ENCODE peak calls at places on chromosome 13, in four cellular contexts. One of them, this sample, is unnamed.

GRCh38 chr13:89936256-89936655 is 1411.2 kb upstream of the MIR17HG start:
- DNase-seq in endothelial cell of umbilical vein: no peak
- DNase-seq in A549: no peak
- DNase-seq in WTC11: no peak
- DNase-seq in this sample: no peak

GRCh38 chr13:83178008-83178407 is 704.3 kb downstream of the SLITRK1 start:
- DNase-seq in endothelial cell of umbilical vein: no peak
- DNase-seq in WTC11: no peak
- DNase-seq in A549: no peak
- DNase-seq in this sample: no peak

GRCh38 chr13:62250501-62251175 is 835.0 kb upstream of the PCDH20 start:
- DNase-seq in A549: no peak
- DNase-seq in WTC11: no peak
- DNase-seq in endothelial cell of umbilical vein: no peak
- DNase-seq in this sample: no peak

GRCh38 chr13:48790199-48790598 is 136.5 kb downstream of the CYSLTR2 start:
- DNase-seq in endothelial cell of umbilical vein: no peak
- DNase-seq in WTC11: no peak
- DNase-seq in A549: no peak
- DNase-seq in this sample: no peak

GRCh38 chr13:57633141-57633949 is 1.8 kb downstream of the PCDH17 start:
- DNase-seq in A549: no peak
- DNase-seq in endothelial cell of umbilical vein: peak
- DNase-seq in WTC11: peak
- DNase-seq in this sample: no peak

GRCh38 chr13:99004931-99005330 is 27.1 kb upstream of the DOCK9 start:
- DNase-seq in A549: no peak
- DNase-seq in WTC11: no peak
- DNase-seq in endothelial cell of umbilical vein: peak
- DNase-seq in this sample: no peak

GRCh38 chr13:44906758-44907157 is 82.5 kb downstream of the NUFIP1 start:
- DNase-seq in WTC11: no peak
- DNase-seq in A549: no peak
- DNase-seq in endothelial cell of umbilical vein: no peak
- DNase-seq in this sample: no peak

GRCh38 chr13:56975647-56976046 is 165.1 kb upstream of the PRR20A start:
- DNase-seq in WTC11: no peak
- DNase-seq in endothelial cell of umbilical vein: no peak
- DNase-seq in A549: no peak
- DNase-seq in this sample: no peak

GRCh38 chr13:52447815-52448552 is 2.5 kb downstream of the VPS36 start:
- DNase-seq in endothelial cell of umbilical vein: no peak
- DNase-seq in A549: no peak
- DNase-seq in WTC11: no peak
- DNase-seq in this sample: peak

GRCh38 chr13:52447354-52447753 is 3.1 kb downstream of the VPS36 start:
- DNase-seq in A549: no peak
- DNase-seq in endothelial cell of umbilical vein: no peak
- DNase-seq in WTC11: no peak
- DNase-seq in this sample: no peak

GRCh38 chr13:52449323-52450011 is 967 bp downstream of the VPS36 start:
- DNase-seq in A549: no peak
- DNase-seq in endothelial cell of umbilical vein: peak
- DNase-seq in WTC11: no peak
- DNase-seq in this sample: no peak

GRCh38 chr13:52450012-52450792 is at the start of gene VPS36:
- DNase-seq in endothelial cell of umbilical vein: peak
- DNase-seq in WTC11: peak
- DNase-seq in A549: peak
- DNase-seq in this sample: peak

GRCh38 chr13:52446265-52446664 is 4.2 kb downstream of the VPS36 start:
- DNase-seq in A549: no peak
- DNase-seq in endothelial cell of umbilical vein: no peak
- DNase-seq in WTC11: no peak
- DNase-seq in this sample: no peak
- TF ChIP-seq JUN in A549: no peak
- TF ChIP-seq JUN in endothelial cell of umbilical vein: no peak
- TF ChIP-seq JUN in WTC11: no peak
- TF ChIP-seq JUN in this sample: no peak

DNA sequence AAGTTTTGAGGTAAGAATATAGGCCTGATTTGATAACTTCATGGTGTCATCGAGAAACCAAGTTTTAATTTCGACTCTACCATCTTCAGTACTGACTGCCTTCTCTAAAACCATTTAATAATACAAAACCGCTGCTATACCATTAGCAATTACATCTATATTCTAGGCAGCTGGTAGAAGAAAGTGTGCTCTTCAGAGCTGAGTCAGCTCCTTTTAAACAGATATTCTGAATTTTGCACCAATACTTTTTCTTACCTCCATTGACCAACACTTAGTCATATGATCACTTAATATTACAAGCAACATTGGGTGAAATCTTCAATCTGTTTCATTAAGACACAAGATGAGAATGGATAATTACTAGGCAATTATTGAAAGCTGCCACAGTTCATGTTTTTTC is 1667.8 kb downstream of the PCDH9 start:
- DNase-seq in endothelial cell of umbilical vein: no peak
- DNase-seq in WTC11: no peak
- DNase-seq in A549: no peak
- DNase-seq in this sample: no peak
- TF ChIP-seq JUN in endothelial cell of umbilical vein: no peak
- TF ChIP-seq JUN in WTC11: no peak
- TF ChIP-seq JUN in A549: no peak
- TF ChIP-seq JUN in this sample: no peak

GRCh38 chr13:30720470-30720869 is 14.9 kb upstream of the ALOX5AP start:
- DNase-seq in endothelial cell of umbilical vein: no peak
- DNase-seq in WTC11: no peak
- DNase-seq in A549: no peak
- DNase-seq in this sample: no peak
- TF ChIP-seq JUN in endothelial cell of umbilical vein: no peak
- TF ChIP-seq JUN in WTC11: no peak
- TF ChIP-seq JUN in A549: no peak
- TF ChIP-seq JUN in this sample: no peak

DNA sequence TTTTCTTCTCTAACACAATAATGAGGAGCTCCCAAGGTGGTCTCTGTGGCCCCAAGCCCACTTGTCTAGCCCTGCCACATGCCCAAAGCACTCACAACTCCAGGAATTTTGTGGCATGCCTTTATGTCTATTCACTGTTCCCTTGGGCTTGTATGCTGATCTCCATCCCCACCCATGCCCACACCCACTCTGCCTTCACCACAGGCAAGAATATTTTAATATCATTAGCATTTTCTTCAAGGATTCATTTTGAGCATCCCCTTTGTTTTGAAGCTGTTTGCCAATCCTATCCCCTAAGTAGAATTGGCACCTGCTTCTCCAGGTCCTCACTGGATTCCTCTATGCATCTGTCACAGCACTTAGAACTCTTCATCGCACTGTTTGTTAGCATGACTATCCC is 401.8 kb downstream of the COG6 start:
- DNase-seq in endothelial cell of umbilical vein: no peak
- DNase-seq in WTC11: no peak
- DNase-seq in A549: no peak
- DNase-seq in this sample: no peak
- TF ChIP-seq JUN in endothelial cell of umbilical vein: no peak
- TF ChIP-seq JUN in WTC11: no peak
- TF ChIP-seq JUN in A549: no peak
- TF ChIP-seq JUN in this sample: no peak

DNA sequence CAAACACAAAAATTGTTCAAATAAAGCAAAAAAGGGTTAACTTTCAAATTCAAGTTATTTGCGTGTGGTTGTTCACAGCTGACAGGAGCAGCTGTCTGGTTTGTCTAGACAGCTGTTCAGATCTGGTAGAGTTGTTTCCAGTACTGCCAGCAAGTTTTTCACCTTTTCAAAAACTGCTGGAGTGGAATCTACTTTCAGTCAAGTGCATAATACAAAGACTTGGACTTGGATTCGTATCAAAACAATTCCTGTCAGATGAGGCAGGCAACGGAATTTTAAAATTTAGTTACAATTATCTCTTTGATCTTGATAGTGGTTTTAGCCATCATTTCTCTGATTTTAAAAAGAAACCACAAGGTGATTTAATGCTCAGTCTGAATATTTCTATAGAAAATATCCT is 51.7 kb upstream of the EEF1AKMT1 start:
- DNase-seq in A549: no peak
- DNase-seq in WTC11: no peak
- DNase-seq in endothelial cell of umbilical vein: peak
- DNase-seq in this sample: no peak
- TF ChIP-seq JUN in A549: no peak
- TF ChIP-seq JUN in WTC11: no peak
- TF ChIP-seq JUN in endothelial cell of umbilical vein: no peak
- TF ChIP-seq JUN in this sample: no peak

DNA sequence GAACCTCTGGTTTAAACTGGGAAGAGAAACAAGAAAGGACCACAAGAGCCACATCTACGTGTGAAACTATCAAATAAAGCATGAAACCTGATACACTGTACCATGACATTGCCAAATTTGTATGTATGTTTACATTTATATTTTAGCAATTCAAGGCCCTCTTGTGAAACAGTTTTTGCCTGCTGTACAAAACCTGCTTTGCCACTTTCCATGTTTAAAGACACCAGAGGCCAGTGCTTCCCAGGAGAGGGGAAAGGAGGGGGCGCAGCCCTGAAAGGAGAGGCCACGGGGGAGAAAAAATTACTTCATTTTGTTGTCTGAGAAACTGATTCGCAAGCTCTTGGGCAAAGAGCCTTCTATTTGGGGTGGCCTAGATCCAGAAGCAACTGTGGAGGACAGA is 124.8 kb downstream of the DCLK1 start:
- DNase-seq in endothelial cell of umbilical vein: no peak
- DNase-seq in A549: no peak
- DNase-seq in WTC11: no peak
- DNase-seq in this sample: no peak
- TF ChIP-seq JUN in endothelial cell of umbilical vein: no peak
- TF ChIP-seq JUN in A549: no peak
- TF ChIP-seq JUN in WTC11: no peak
- TF ChIP-seq JUN in this sample: no peak